ENCODE peak calls at places on chromosome 14, in five cellular contexts. S is prostate gland, W is ovary, M is tibial nerve, P is right lobe of liver. U is an unnamed sample. For H3K27me3, the result is how much of the 10 kb centered on the place peaks cover.

GRCh38 chr14:20679907-20680306 is 4.5 kb upstream of the RNASE4 start:
- DNase-seq in M (no peak), P (no peak), S (no peak), W (peak), U (no peak)

GRCh38 chr14:101600891-101601602 is 39.8 kb downstream of the DIO3 start:
- DNase-seq in W (peak), P (peak), M (no peak), S (no peak), U (no peak)

GRCh38 chr14:51321036-51321435 is 81.0 kb downstream of the TMX1 start:
- DNase-seq in M (no peak), S (no peak), P (no peak), W (no peak), U (no peak)

GRCh38 chr14:68722186-68722585 is 70.7 kb downstream of the ZFP36L1 start:
- DNase-seq in P (no peak), S (no peak), M (no peak), W (no peak), U (no peak)

GRCh38 chr14:97359391-97359790 is 562.2 kb downstream of the VRK1 start:
- DNase-seq in M (no peak), P (no peak), S (no peak), W (no peak), U (no peak)

GRCh38 chr14:64636208-64636979 is 67.8 kb upstream of the PLEKHG3 start:
- DNase-seq in S (peak), P (peak), M (peak), W (peak), U (peak)

GRCh38 chr14:68945190-68945584 is 33.9 kb downstream of the ACTN1 start:
- DNase-seq in M (no peak), W (no peak), P (no peak), S (no peak), U (peak)

GRCh38 chr14:58901826-58902225 is 264.1 kb downstream of the DACT1 start:
- DNase-seq in M (no peak), S (no peak), P (no peak), W (no peak), U (no peak)

GRCh38 chr14:83960832-83961512 is 1569.0 kb upstream of the FLRT2 start:
- DNase-seq in P (no peak), W (no peak), S (no peak), M (no peak), U (no peak)

GRCh38 chr14:45169906-45170305 is 34.2 kb downstream of the FANCM start:
- DNase-seq in W (no peak), M (no peak), P (no peak), S (no peak), U (no peak)

GRCh38 chr14:48826058-48826457 is 760.1 kb downstream of the RPS29 start:
- DNase-seq in M (no peak), P (no peak), S (no peak), W (no peak), U (no peak)

GRCh38 chr14:37466623-37467088 is 128.4 kb downstream of the FOXA1 start:
- DNase-seq in W (no peak), M (no peak), P (peak), S (no peak), U (peak)

GRCh38 chr14:64394973-64395633 is 7.0 kb downstream of the MTHFD1 start:
- DNase-seq in W (no peak), S (no peak), M (no peak), P (no peak), U (no peak)

GRCh38 chr14:103519043-103519836 is 3.4 kb downstream of the CKB start:
- DNase-seq in W (peak), M (no peak), S (no peak), P (no peak), U (no peak)

GRCh38 chr14:29937116-29937515 is 9.5 kb upstream of the PRKD1 start:
- DNase-seq in S (no peak), P (no peak), M (no peak), W (no peak), U (no peak)

GRCh38 chr14:67168110-67168441 is 21.2 kb upstream of the GARIN2 start:
- DNase-seq in M (no peak), W (no peak), P (no peak), S (no peak), U (no peak)

GRCh38 chr14:82667006-82667405 is 1133.4 kb upstream of the SEL1L start:
- DNase-seq in W (no peak), P (no peak), M (no peak), S (peak), U (no peak)

GRCh38 chr14:70909788-70910614 is 2.7 kb downstream of the PCNX1 start:
- DNase-seq in M (no peak), S (no peak), W (no peak), P (no peak), U (no peak)

GRCh38 chr14:71320734-71321555 is 413.7 kb downstream of the PCNX1 start:
- DNase-seq in W (peak), M (peak), P (peak), S (peak), U (peak)

GRCh38 chr14:32028599-32028998 is 48.5 kb upstream of the ARHGAP5 start:
- DNase-seq in M (no peak), W (no peak), P (no peak), S (no peak), U (no peak)

GRCh38 chr14:91306547-91306946 is 62.0 kb upstream of the GPR68 start:
- DNase-seq in M (no peak), P (no peak), W (no peak), S (no peak), U (no peak)

GRCh38 chr14:55383541-55384140 is 28.0 kb downstream of the ATG14 start:
- DNase-seq in M (no peak), P (no peak), W (no peak), S (no peak), U (no peak)

GRCh38 chr14:81157431-81157830 is 63.3 kb downstream of the GTF2A1 start:
- DNase-seq in W (no peak), P (no peak), M (no peak), S (no peak), U (no peak)

GRCh38 chr14:67487937-67488893 is at the start of gene TMEM229B:
- DNase-seq in S (no peak), M (no peak), P (peak), W (peak), U (no peak)

GRCh38 chr14:74918380-74918779 is 4.7 kb downstream of the RPS6KL1 start:
- DNase-seq in S (no peak), P (no peak), M (no peak), W (no peak), U (no peak)

GRCh38 chr14:101965796-101966718 is 1.7 kb downstream of the DYNC1H1 start:
- DNase-seq in S (no peak), W (no peak), M (no peak), P (no peak), U (no peak)

GRCh38 chr14:56216631-56217379 is 98.6 kb downstream of the PELI2 start:
- DNase-seq in S (no peak), W (peak), P (peak), M (peak), U (peak)

GRCh38 chr14:74444866-74445265 is 18.9 kb upstream of the SYNDIG1L start:
- DNase-seq in P (peak), S (no peak), W (no peak), M (no peak), U (no peak)

GRCh38 chr14:22318951-22319350 is 270.1 kb downstream of the DAD1 start:
- DNase-seq in M (no peak), W (no peak), S (no peak), P (no peak), U (no peak)

GRCh38 chr14:22319526-22320352 is 269.3 kb downstream of the DAD1 start:
- DNase-seq in P (no peak), S (peak), M (peak), W (peak), U (peak)

GRCh38 chr14:22316473-22316872 is 272.6 kb downstream of the DAD1 start:
- DNase-seq in M (no peak), S (no peak), P (no peak), W (no peak), U (no peak)

GRCh38 chr14:22315336-22315735 is 273.7 kb downstream of the DAD1 start:
- DNase-seq in M (no peak), S (no peak), P (no peak), W (no peak), U (no peak)

GRCh38 chr14:22320353-22320733 is 268.7 kb downstream of the DAD1 start:
- DNase-seq in P (no peak), M (no peak), W (no peak), S (no peak), U (no peak)
- TF ChIP-seq POLR2A in P (no peak), M (no peak), W (no peak), S (no peak), U (no peak)

GRCh38 chr14:76509291-76509690 is 133.4 kb downstream of the ESRRB start:
- DNase-seq in M (no peak), S (no peak), W (no peak), P (no peak), U (no peak)
- H3K27me3 ChIP-seq in M (under half), S (under half), W (under half), P (under half), U (under half)

GRCh38 chr14:100539766-100540140 is 47.5 kb downstream of the BEGAIN start:
- DNase-seq in M (no peak), W (peak), P (peak), S (no peak), U (no peak)

GRCh38 chr14:100539319-100539645 is 47.9 kb downstream of the BEGAIN start:
- DNase-seq in W (no peak), S (no peak), M (no peak), P (no peak), U (no peak)

GRCh38 chr14:100540926-100541620 is 46.1 kb downstream of the BEGAIN start:
- DNase-seq in P (no peak), S (no peak), M (no peak), W (no peak), U (peak)

GRCh38 chr14:100541621-100542560 is 45.3 kb downstream of the BEGAIN start:
- DNase-seq in W (no peak), S (no peak), P (no peak), M (no peak), U (peak)

GRCh38 chr14:100540141-100540925 is 46.9 kb downstream of the BEGAIN start:
- DNase-seq in P (no peak), M (no peak), W (no peak), S (no peak), U (peak)
- TF ChIP-seq CTCF in P (peak), M (no peak), W (no peak), S (no peak), U (peak)

DNA sequence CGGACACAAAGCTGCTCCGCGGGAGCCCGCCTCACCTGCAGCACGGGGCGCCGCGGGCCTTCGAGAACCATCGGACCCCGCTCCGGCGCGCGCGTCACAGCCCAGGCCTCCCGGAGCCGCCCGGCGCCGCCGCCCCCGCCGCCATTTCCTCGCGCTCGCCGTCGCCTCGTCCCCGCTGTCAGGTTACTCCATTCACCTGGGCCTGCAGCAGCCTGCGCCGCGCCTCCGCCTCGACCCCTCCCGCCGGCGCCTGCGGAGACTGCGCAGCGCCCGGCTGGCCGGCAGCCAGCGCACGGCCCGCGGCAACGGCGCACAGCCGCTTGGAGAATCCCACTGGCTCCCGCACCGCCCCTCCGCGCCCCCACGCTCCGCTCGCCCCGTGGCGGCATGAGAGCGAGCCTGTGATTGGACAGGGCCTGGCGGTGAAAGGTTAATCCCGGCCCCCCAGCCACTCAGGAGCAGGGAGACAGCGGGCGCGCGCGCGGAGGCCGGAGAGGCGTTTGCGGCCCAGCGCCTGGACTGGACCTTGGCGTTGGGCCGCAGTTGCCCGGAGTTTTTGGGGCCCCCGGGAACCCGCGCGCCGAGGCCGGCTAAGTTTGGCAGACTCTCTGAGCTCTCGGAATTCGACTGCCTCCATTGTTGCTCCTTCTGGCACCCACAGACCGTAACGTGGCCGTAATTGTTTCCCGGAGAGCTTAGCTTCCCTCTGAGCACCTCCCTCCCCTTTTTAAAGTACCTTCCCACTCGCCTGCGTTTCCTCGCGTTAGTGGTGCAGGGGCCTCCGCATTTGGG is at the start of gene DICER1:
- DNase-seq in P (peak), M (peak), S (peak), W (peak), U (peak)
- TF ChIP-seq POLR2A in P (peak), M (peak), S (peak), W (peak), U (peak)

GRCh38 chr14:105195051-105195450 is 13.9 kb upstream of the NUDT14 start:
- DNase-seq in P (no peak), W (no peak), M (no peak), S (no peak), U (no peak)

GRCh38 chr14:105196228-105196960 is 15.3 kb upstream of the NUDT14 start:
- DNase-seq in M (no peak), W (no peak), P (no peak), S (no peak), U (no peak)

GRCh38 chr14:105195533-105196227 is 14.6 kb upstream of the NUDT14 start:
- DNase-seq in S (no peak), M (no peak), W (no peak), P (no peak), U (no peak)

GRCh38 chr14:105193916-105194782 is 13.0 kb upstream of the NUDT14 start:
- DNase-seq in M (no peak), W (no peak), S (no peak), P (no peak), U (no peak)

GRCh38 chr14:105192866-105193731 is 12.0 kb upstream of the NUDT14 start:
- DNase-seq in P (no peak), S (no peak), W (no peak), M (no peak), U (no peak)
- H3K27me3 ChIP-seq in P (under half), S (under half), W (under half), M (under half), U (under half)

GRCh38 chr14:60332046-60332399 is 83.0 kb downstream of the PPM1A start:
- DNase-seq in W (no peak), S (no peak), P (no peak), M (no peak), U (no peak)
- TF ChIP-seq CTCF in W (no peak), S (no peak), P (no peak), M (no peak), U (no peak)